ENCODE peak calls at places on chromosomes 5 and 9, in five cellular contexts. F is astrocyte of the spinal cord, R is T-helper 2 cell, A is stromal cell of bone marrow, J is HEK293T. K is an unnamed sample.

GRCh38 chr5:14155730-14156129 is 12.6 kb downstream of the TRIO start:
- DNase-seq in F (no peak), R (no peak), A (no peak), J (no peak), K (no peak)

GRCh38 chr5:135693371-135693955 is 114.7 kb upstream of the CXCL14 start:
- DNase-seq in F (no peak), R (no peak), A (no peak), J (no peak), K (no peak)

GRCh38 chr5:32132757-32133156 is 41.4 kb downstream of the GOLPH3 start:
- DNase-seq in F (no peak), R (no peak), A (no peak), J (no peak), K (no peak)

GRCh38 chr9:137606734-137607138 is 1.2 kb downstream of the ARRDC1 start:
- DNase-seq in F (no peak), R (no peak), A (no peak), J (no peak), K (no peak)

GRCh38 chr9:35311891-35312639 is 150.3 kb downstream of the UNC13B start:
- DNase-seq in F (no peak), R (no peak), A (peak), J (no peak), K (no peak)

GRCh38 chr9:21002040-21002439 is 29.4 kb downstream of the HACD4 start:
- DNase-seq in F (no peak), R (no peak), A (no peak), J (no peak), K (no peak)

GRCh38 chr5:151684690-151685361 is 1.9 kb downstream of the SPARC start:
- DNase-seq in F (peak), R (no peak), A (peak), J (no peak), K (no peak)

GRCh38 chr5:146962801-146963355 is 84.3 kb upstream of the PPP2R2B start:
- DNase-seq in F (peak), R (no peak), A (peak), J (no peak), K (no peak)

GRCh38 chr9:116496167-116496566 is 190.9 kb upstream of the TRIM32 start:
- DNase-seq in F (no peak), R (no peak), A (no peak), J (no peak), K (no peak)

K was measured in activated CD4-positive, alpha-beta T cell treated with anti-CD3 and anti-CD28 coated beads, Interleukin-2, amount 50 U/mL, for 4 hours.